ENCODE peak calls at places on chromosomes 11 and 22, in ten cellular contexts. One of them, this sample, is unnamed.

GRCh38 chr11:124762624-124763155 is 600 bp upstream of the ESAM start:
- DNase-seq in brain microvascular endothelial cell: no peak
- DNase-seq in neural progenitor cell: peak; percentile 67
- DNase-seq in foreskin fibroblast: no peak
- DNase-seq in stomach: no peak
- DNase-seq in left ventricle myocardium inferior: no peak
- DNase-seq in HFF-Myc: no peak
- DNase-seq in GM23338: no peak
- DNase-seq in CD8-positive, alpha-beta memory T cell: no peak
- DNase-seq in pancreas: peak; percentile 63
- DNase-seq in this sample: no peak

GRCh38 chr11:6459049-6459448 is 14.7 kb downstream of the TRIM3 start:
- DNase-seq in brain microvascular endothelial cell: no peak
- DNase-seq in neural progenitor cell: no peak
- DNase-seq in foreskin fibroblast: no peak
- DNase-seq in stomach: no peak
- DNase-seq in left ventricle myocardium inferior: no peak
- DNase-seq in HFF-Myc: no peak
- DNase-seq in GM23338: no peak
- DNase-seq in CD8-positive, alpha-beta memory T cell: no peak
- DNase-seq in pancreas: no peak
- DNase-seq in this sample: no peak

GRCh38 chr11:134522782-134523570 is 110.9 kb upstream of the B3GAT1 start:
- DNase-seq in brain microvascular endothelial cell: no peak
- DNase-seq in neural progenitor cell: no peak
- DNase-seq in foreskin fibroblast: no peak
- DNase-seq in stomach: no peak
- DNase-seq in left ventricle myocardium inferior: peak; percentile 5
- DNase-seq in HFF-Myc: no peak
- DNase-seq in GM23338: no peak
- DNase-seq in CD8-positive, alpha-beta memory T cell: peak; percentile 29
- DNase-seq in pancreas: peak; percentile 37
- DNase-seq in this sample: no peak

GRCh38 chr22:22745225-22746060 is 101.0 kb downstream of the GGTLC2 start:
- DNase-seq in brain microvascular endothelial cell: peak; percentile 12
- DNase-seq in neural progenitor cell: peak; percentile 71
- DNase-seq in foreskin fibroblast: no peak
- DNase-seq in stomach: peak; percentile 48
- DNase-seq in left ventricle myocardium inferior: no peak
- DNase-seq in HFF-Myc: no peak
- DNase-seq in GM23338: peak; percentile 70
- DNase-seq in CD8-positive, alpha-beta memory T cell: peak; percentile 73
- DNase-seq in pancreas: no peak
- DNase-seq in this sample: no peak

GRCh38 chr22:39176673-39177455 is 24.4 kb upstream of the CBX7 start:
- DNase-seq in brain microvascular endothelial cell: no peak
- DNase-seq in neural progenitor cell: no peak
- DNase-seq in foreskin fibroblast: no peak
- DNase-seq in stomach: no peak
- DNase-seq in left ventricle myocardium inferior: no peak
- DNase-seq in HFF-Myc: no peak
- DNase-seq in GM23338: peak; percentile 33
- DNase-seq in CD8-positive, alpha-beta memory T cell: no peak
- DNase-seq in pancreas: no peak
- DNase-seq in this sample: no peak

GRCh38 chr11:35272391-35272821 is 133.4 kb downstream of the CD44 start:
- DNase-seq in brain microvascular endothelial cell: no peak
- DNase-seq in neural progenitor cell: no peak
- DNase-seq in foreskin fibroblast: no peak
- DNase-seq in stomach: no peak
- DNase-seq in left ventricle myocardium inferior: no peak
- DNase-seq in HFF-Myc: no peak
- DNase-seq in GM23338: no peak
- DNase-seq in CD8-positive, alpha-beta memory T cell: peak; percentile 64
- DNase-seq in pancreas: no peak
- DNase-seq in this sample: no peak

GRCh38 chr22:32205974-32206773 is 1.3 kb upstream of the RFPL2 start:
- DNase-seq in brain microvascular endothelial cell: no peak
- DNase-seq in neural progenitor cell: peak; percentile 45
- DNase-seq in foreskin fibroblast: no peak
- DNase-seq in stomach: no peak
- DNase-seq in left ventricle myocardium inferior: no peak
- DNase-seq in HFF-Myc: no peak
- DNase-seq in GM23338: peak; percentile 60
- DNase-seq in CD8-positive, alpha-beta memory T cell: no peak
- DNase-seq in pancreas: no peak
- DNase-seq in this sample: no peak

GRCh38 chr11:83540112-83540675 is 254.0 kb upstream of the CCDC90B start:
- DNase-seq in brain microvascular endothelial cell: no peak
- DNase-seq in neural progenitor cell: peak; percentile 3
- DNase-seq in foreskin fibroblast: no peak
- DNase-seq in stomach: no peak
- DNase-seq in left ventricle myocardium inferior: no peak
- DNase-seq in HFF-Myc: no peak
- DNase-seq in GM23338: peak; percentile 24
- DNase-seq in CD8-positive, alpha-beta memory T cell: no peak
- DNase-seq in pancreas: no peak
- DNase-seq in this sample: no peak

GRCh38 chr11:65298131-65298535 is 16.5 kb upstream of the CDC42EP2 start:
- DNase-seq in brain microvascular endothelial cell: peak; percentile 32
- DNase-seq in neural progenitor cell: no peak
- DNase-seq in foreskin fibroblast: peak; percentile 71
- DNase-seq in stomach: peak; percentile 41
- DNase-seq in left ventricle myocardium inferior: peak; percentile 93
- DNase-seq in HFF-Myc: no peak
- DNase-seq in GM23338: no peak
- DNase-seq in CD8-positive, alpha-beta memory T cell: no peak
- DNase-seq in pancreas: no peak
- DNase-seq in this sample: no peak

GRCh38 chr11:75560644-75561043 is 1.4 kb upstream of the SERPINH1 start:
- DNase-seq in brain microvascular endothelial cell: no peak
- DNase-seq in neural progenitor cell: no peak
- DNase-seq in foreskin fibroblast: no peak
- DNase-seq in stomach: no peak
- DNase-seq in left ventricle myocardium inferior: no peak
- DNase-seq in HFF-Myc: no peak
- DNase-seq in GM23338: no peak
- DNase-seq in CD8-positive, alpha-beta memory T cell: no peak
- DNase-seq in pancreas: no peak
- DNase-seq in this sample: no peak

GRCh38 chr11:61347916-61348461 is 13.7 kb downstream of the CYB561A3 start:
- DNase-seq in brain microvascular endothelial cell: peak; percentile 31
- DNase-seq in neural progenitor cell: no peak
- DNase-seq in foreskin fibroblast: peak; percentile 22
- DNase-seq in stomach: no peak
- DNase-seq in left ventricle myocardium inferior: no peak
- DNase-seq in HFF-Myc: no peak
- DNase-seq in GM23338: peak; percentile 17
- DNase-seq in CD8-positive, alpha-beta memory T cell: no peak
- DNase-seq in pancreas: no peak
- DNase-seq in this sample: no peak

GRCh38 chr11:19156892-19157291 is 39.9 kb downstream of the ZDHHC13 start:
- DNase-seq in brain microvascular endothelial cell: no peak
- DNase-seq in neural progenitor cell: no peak
- DNase-seq in foreskin fibroblast: no peak
- DNase-seq in stomach: no peak
- DNase-seq in left ventricle myocardium inferior: no peak
- DNase-seq in HFF-Myc: no peak
- DNase-seq in GM23338: no peak
- DNase-seq in CD8-positive, alpha-beta memory T cell: no peak
- DNase-seq in pancreas: no peak
- DNase-seq in this sample: no peak

GRCh38 chr11:12717851-12718291 is 43.6 kb downstream of the TEAD1 start:
- DNase-seq in brain microvascular endothelial cell: no peak
- DNase-seq in neural progenitor cell: no peak
- DNase-seq in foreskin fibroblast: no peak
- DNase-seq in stomach: no peak
- DNase-seq in left ventricle myocardium inferior: no peak
- DNase-seq in HFF-Myc: no peak
- DNase-seq in GM23338: no peak
- DNase-seq in CD8-positive, alpha-beta memory T cell: peak; percentile 49
- DNase-seq in pancreas: no peak
- DNase-seq in this sample: no peak

GRCh38 chr11:95827661-95828060 is 37.4 kb downstream of the CEP57 start:
- DNase-seq in brain microvascular endothelial cell: no peak
- DNase-seq in neural progenitor cell: no peak
- DNase-seq in foreskin fibroblast: no peak
- DNase-seq in stomach: no peak
- DNase-seq in left ventricle myocardium inferior: no peak
- DNase-seq in HFF-Myc: no peak
- DNase-seq in GM23338: no peak
- DNase-seq in CD8-positive, alpha-beta memory T cell: no peak
- DNase-seq in pancreas: no peak
- DNase-seq in this sample: no peak

GRCh38 chr11:120756931-120757330 is 245.4 kb downstream of the GRIK4 start:
- DNase-seq in brain microvascular endothelial cell: no peak
- DNase-seq in neural progenitor cell: peak; percentile 28
- DNase-seq in foreskin fibroblast: no peak
- DNase-seq in stomach: no peak
- DNase-seq in left ventricle myocardium inferior: no peak
- DNase-seq in HFF-Myc: no peak
- DNase-seq in GM23338: peak; percentile 32
- DNase-seq in CD8-positive, alpha-beta memory T cell: no peak
- DNase-seq in pancreas: no peak
- DNase-seq in this sample: no peak

GRCh38 chr22:33828302-33828701 is 92.0 kb downstream of the LARGE1 start:
- DNase-seq in brain microvascular endothelial cell: no peak
- DNase-seq in neural progenitor cell: no peak
- DNase-seq in foreskin fibroblast: no peak
- DNase-seq in stomach: no peak
- DNase-seq in left ventricle myocardium inferior: no peak
- DNase-seq in HFF-Myc: no peak
- DNase-seq in GM23338: no peak
- DNase-seq in CD8-positive, alpha-beta memory T cell: no peak
- DNase-seq in pancreas: no peak
- DNase-seq in this sample: no peak

GRCh38 chr11:127627629-127628462 is 627.3 kb upstream of the KIRREL3 start:
- DNase-seq in brain microvascular endothelial cell: no peak
- DNase-seq in neural progenitor cell: no peak
- DNase-seq in foreskin fibroblast: no peak
- DNase-seq in stomach: no peak
- DNase-seq in left ventricle myocardium inferior: no peak
- DNase-seq in HFF-Myc: no peak
- DNase-seq in GM23338: no peak
- DNase-seq in CD8-positive, alpha-beta memory T cell: no peak
- DNase-seq in pancreas: peak; percentile 67
- DNase-seq in this sample: no peak

GRCh38 chr11:9906043-9906791 is 242.3 kb downstream of the SWAP70 start:
- DNase-seq in brain microvascular endothelial cell: peak; percentile 93
- DNase-seq in neural progenitor cell: peak; percentile 3
- DNase-seq in foreskin fibroblast: peak; percentile 95
- DNase-seq in stomach: no peak
- DNase-seq in left ventricle myocardium inferior: no peak
- DNase-seq in HFF-Myc: peak; percentile 93
- DNase-seq in GM23338: peak; percentile 86
- DNase-seq in CD8-positive, alpha-beta memory T cell: no peak
- DNase-seq in pancreas: no peak
- DNase-seq in this sample: peak; percentile 81

GRCh38 chr22:21866821-21867527 is 471 bp downstream of the MAPK1 start:
- DNase-seq in brain microvascular endothelial cell: peak; percentile 16
- DNase-seq in neural progenitor cell: peak; percentile 62
- DNase-seq in foreskin fibroblast: no peak
- DNase-seq in stomach: peak; percentile 29
- DNase-seq in left ventricle myocardium inferior: peak; percentile 26
- DNase-seq in HFF-Myc: no peak
- DNase-seq in GM23338: peak; percentile 44
- DNase-seq in CD8-positive, alpha-beta memory T cell: no peak
- DNase-seq in pancreas: no peak
- DNase-seq in this sample: no peak

GRCh38 chr11:83545911-83546310 is 259.7 kb upstream of the CCDC90B start:
- DNase-seq in brain microvascular endothelial cell: no peak
- DNase-seq in neural progenitor cell: no peak
- DNase-seq in foreskin fibroblast: no peak
- DNase-seq in stomach: no peak
- DNase-seq in left ventricle myocardium inferior: no peak
- DNase-seq in HFF-Myc: no peak
- DNase-seq in GM23338: no peak
- DNase-seq in CD8-positive, alpha-beta memory T cell: no peak
- DNase-seq in pancreas: peak; percentile 42
- DNase-seq in this sample: no peak

GRCh38 chr11:87722756-87723599 is 452.3 kb downstream of the RAB38 start:
- DNase-seq in brain microvascular endothelial cell: peak; percentile 7
- DNase-seq in neural progenitor cell: peak; percentile 47
- DNase-seq in foreskin fibroblast: no peak
- DNase-seq in stomach: peak; percentile 43
- DNase-seq in left ventricle myocardium inferior: no peak
- DNase-seq in HFF-Myc: no peak
- DNase-seq in GM23338: peak; percentile 70
- DNase-seq in CD8-positive, alpha-beta memory T cell: no peak
- DNase-seq in pancreas: no peak
- DNase-seq in this sample: peak; percentile 17

GRCh38 chr22:43884600-43885318 is 7.1 kb downstream of the PNPLA5 start:
- DNase-seq in brain microvascular endothelial cell: peak; percentile 11
- DNase-seq in neural progenitor cell: peak; percentile 77
- DNase-seq in foreskin fibroblast: peak; percentile 28
- DNase-seq in stomach: peak; percentile 57
- DNase-seq in left ventricle myocardium inferior: peak; percentile 59
- DNase-seq in HFF-Myc: no peak
- DNase-seq in GM23338: peak; percentile 93
- DNase-seq in CD8-positive, alpha-beta memory T cell: no peak
- DNase-seq in pancreas: peak; percentile 90
- DNase-seq in this sample: peak; percentile 20
- H3K4me3 ChIP-seq in brain microvascular endothelial cell: no peak overlapping the region
- H3K4me3 ChIP-seq in neural progenitor cell: no peak overlapping the region
- H3K4me3 ChIP-seq in foreskin fibroblast: no peak overlapping the region
- H3K4me3 ChIP-seq in stomach: no peak overlapping the region
- H3K4me3 ChIP-seq in left ventricle myocardium inferior: no peak overlapping the region
- H3K4me3 ChIP-seq in HFF-Myc: no peak overlapping the region
- H3K4me3 ChIP-seq in GM23338: no peak overlapping the region
- H3K4me3 ChIP-seq in CD8-positive, alpha-beta memory T cell: no peak overlapping the region
- H3K4me3 ChIP-seq in pancreas: no peak overlapping the region
- H3K4me3 ChIP-seq in this sample: no peak overlapping the region

GRCh38 chr11:64250875-64251721 is at the start of gene PLCB3:
- DNase-seq in brain microvascular endothelial cell: no peak
- DNase-seq in neural progenitor cell: peak; percentile 83
- DNase-seq in foreskin fibroblast: no peak
- DNase-seq in stomach: peak; percentile 71
- DNase-seq in left ventricle myocardium inferior: peak; percentile 52
- DNase-seq in HFF-Myc: no peak
- DNase-seq in GM23338: peak; percentile 83
- DNase-seq in CD8-positive, alpha-beta memory T cell: peak; percentile 79
- DNase-seq in pancreas: peak; percentile 93
- DNase-seq in this sample: no peak
- H3K4me3 ChIP-seq in brain microvascular endothelial cell: peak within 1 kb of the TSS; percentile 77
- H3K4me3 ChIP-seq in neural progenitor cell: peak within 1 kb of the TSS; percentile 80
- H3K4me3 ChIP-seq in foreskin fibroblast: peak within 1 kb of the TSS; percentile 60
- H3K4me3 ChIP-seq in stomach: peak within 1 kb of the TSS; percentile 84
- H3K4me3 ChIP-seq in left ventricle myocardium inferior: peak within 1 kb of the TSS; percentile 88
- H3K4me3 ChIP-seq in HFF-Myc: peak within 1 kb of the TSS; percentile 84
- H3K4me3 ChIP-seq in GM23338: peak within 1 kb of the TSS; percentile 100
- H3K4me3 ChIP-seq in CD8-positive, alpha-beta memory T cell: peak within 1 kb of the TSS; percentile 66
- H3K4me3 ChIP-seq in pancreas: peak within 1 kb of the TSS; percentile 69
- H3K4me3 ChIP-seq in this sample: peak within 1 kb of the TSS; percentile 84

GRCh38 chr11:44559207-44559943 is 6.1 kb upstream of the CD82 start:
- DNase-seq in brain microvascular endothelial cell: no peak
- DNase-seq in neural progenitor cell: peak; percentile 88
- DNase-seq in foreskin fibroblast: no peak
- DNase-seq in stomach: no peak
- DNase-seq in left ventricle myocardium inferior: no peak
- DNase-seq in HFF-Myc: no peak
- DNase-seq in GM23338: peak; percentile 97
- DNase-seq in CD8-positive, alpha-beta memory T cell: no peak
- DNase-seq in pancreas: no peak
- DNase-seq in this sample: no peak
- H3K4me3 ChIP-seq in brain microvascular endothelial cell: no peak overlapping the region
- H3K4me3 ChIP-seq in neural progenitor cell: peak overlapping the region; percentile 6
- H3K4me3 ChIP-seq in foreskin fibroblast: no peak overlapping the region
- H3K4me3 ChIP-seq in stomach: no peak overlapping the region
- H3K4me3 ChIP-seq in left ventricle myocardium inferior: no peak overlapping the region
- H3K4me3 ChIP-seq in HFF-Myc: no peak overlapping the region
- H3K4me3 ChIP-seq in GM23338: peak overlapping the region; percentile 0
- H3K4me3 ChIP-seq in CD8-positive, alpha-beta memory T cell: no peak overlapping the region
- H3K4me3 ChIP-seq in pancreas: no peak overlapping the region
- H3K4me3 ChIP-seq in this sample: no peak overlapping the region

GRCh38 chr11:67265633-67266423 is 445 bp upstream of the GRK2 start:
- DNase-seq in brain microvascular endothelial cell: no peak
- DNase-seq in neural progenitor cell: peak; percentile 89
- DNase-seq in foreskin fibroblast: peak; percentile 43
- DNase-seq in stomach: peak; percentile 85
- DNase-seq in left ventricle myocardium inferior: peak; percentile 83
- DNase-seq in HFF-Myc: no peak
- DNase-seq in GM23338: peak; percentile 84
- DNase-seq in CD8-positive, alpha-beta memory T cell: peak; percentile 80
- DNase-seq in pancreas: peak; percentile 96
- DNase-seq in this sample: no peak
- H3K4me3 ChIP-seq in brain microvascular endothelial cell: peak overlapping the region; percentile 45
- H3K4me3 ChIP-seq in neural progenitor cell: no peak overlapping the region
- H3K4me3 ChIP-seq in foreskin fibroblast: peak overlapping the region; percentile 12
- H3K4me3 ChIP-seq in stomach: peak overlapping the region; percentile 4
- H3K4me3 ChIP-seq in left ventricle myocardium inferior: peak overlapping the region; percentile 48
- H3K4me3 ChIP-seq in HFF-Myc: peak overlapping the region; percentile 29
- H3K4me3 ChIP-seq in GM23338: peak overlapping the region; percentile 47
- H3K4me3 ChIP-seq in CD8-positive, alpha-beta memory T cell: no peak overlapping the region
- H3K4me3 ChIP-seq in pancreas: no peak overlapping the region
- H3K4me3 ChIP-seq in this sample: peak overlapping the region; percentile 37

This sample was measured in Panc1.